ENCODE peak calls at places on chromosome 21, in seven cellular contexts. J is breast epithelium, Y is lower leg skin, Z is body of pancreas, Q is heart left ventricle, G is Peyer's patch, P is GM12891. H is an unnamed sample.

GRCh38 chr21:36846624-36847023 is 119.8 kb downstream of the HLCS start:
- DNase-seq in J (no peak), P (no peak), Z (no peak), G (no peak), Y (no peak), Q (no peak), H (no peak)

GRCh38 chr21:26049803-26050202 is 120.8 kb downstream of the APP start:
- DNase-seq in J (no peak), P (no peak), G (no peak), Q (no peak), Z (no peak), Y (no peak), H (no peak)

GRCh38 chr21:40793057-40793456 is 53.9 kb downstream of the DSCAM start:
- DNase-seq in G (no peak), P (no peak), J (no peak), Y (no peak), Z (no peak), Q (no peak), H (no peak)

GRCh38 chr21:39542736-39543135 is 70.0 kb upstream of the B3GALT5 start:
- DNase-seq in Z (no peak), Q (no peak), J (no peak), G (no peak), Y (no peak), P (no peak), H (no peak)

GRCh38 chr21:39097981-39098380 is 85.3 kb downstream of the PSMG1 start:
- DNase-seq in Z (no peak), Y (no peak), G (no peak), Q (peak), P (no peak), J (no peak), H (no peak)

GRCh38 chr21:15219866-15220265 is 155.1 kb upstream of the NRIP1 start:
- DNase-seq in Z (no peak), Q (no peak), Y (no peak), J (no peak), G (no peak), P (no peak), H (no peak)

GRCh38 chr21:25107708-25108107 is 499.6 kb downstream of the MRPL39 start:
- DNase-seq in Y (no peak), J (no peak), P (no peak), Z (no peak), G (no peak), Q (no peak), H (no peak)

GRCh38 chr21:18244721-18245486 is at the start of gene CHODL:
- DNase-seq in Q (peak), P (no peak), J (no peak), G (no peak), Y (no peak), Z (no peak), H (no peak)

GRCh38 chr21:21624674-21625073 is 626.5 kb downstream of the NCAM2 start:
- DNase-seq in P (no peak), J (no peak), G (no peak), Y (no peak), Z (no peak), Q (no peak), H (no peak)

GRCh38 chr21:36706951-36707762 is 8.2 kb downstream of the SIM2 start:
- DNase-seq in G (peak), Z (no peak), J (no peak), Q (no peak), P (no peak), Y (no peak), H (no peak)

GRCh38 chr21:45335151-45335760 is 47.6 kb upstream of the POFUT2 start:
- DNase-seq in Z (no peak), Q (no peak), G (no peak), P (no peak), J (no peak), Y (no peak), H (no peak)

GRCh38 chr21:33332143-33332542 is 7.4 kb downstream of the IFNAR1 start:
- DNase-seq in P (no peak), Y (no peak), Q (no peak), Z (no peak), J (no peak), G (no peak), H (peak)
- TF ChIP-seq POLR2A in P (no peak), Y (no peak), Q (no peak), Z (no peak), J (no peak), G (no peak), H (no peak)

DNA sequence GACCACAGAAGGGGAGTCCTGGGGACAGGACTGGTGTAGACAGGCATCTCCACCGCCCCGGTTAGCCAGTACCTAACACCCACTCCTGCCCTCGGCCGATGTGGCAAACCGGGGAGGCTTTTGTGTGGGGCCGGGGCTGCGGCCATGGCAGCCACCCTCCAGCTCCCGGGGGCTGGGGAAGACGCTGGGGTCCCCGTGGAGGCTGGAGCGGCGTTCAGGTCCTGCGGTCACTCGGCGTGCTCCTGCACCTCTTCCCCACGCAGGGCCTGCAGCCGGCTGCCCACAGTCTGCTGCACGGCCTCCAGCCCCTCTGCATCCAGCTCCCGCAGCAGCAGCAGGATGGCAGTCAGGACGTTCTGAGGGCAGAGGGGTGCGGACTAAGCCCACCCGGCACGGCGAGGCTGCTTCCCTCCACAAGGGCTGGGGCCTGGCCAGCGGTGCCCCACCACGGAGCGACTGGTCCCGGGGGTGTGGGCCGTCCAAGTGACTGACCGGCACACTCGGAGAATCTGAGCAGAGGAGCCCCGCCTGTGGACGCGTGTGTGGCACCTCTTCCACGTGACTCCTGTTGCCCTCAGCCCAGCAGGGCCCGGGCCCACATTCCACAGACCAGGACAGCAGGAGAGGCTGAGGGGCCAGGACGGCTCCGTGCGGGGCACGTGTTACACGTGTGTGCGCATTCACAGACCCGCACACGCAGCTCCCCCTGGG is 9.1 kb downstream of the CFAP410 start:
- DNase-seq in Y (no peak), J (no peak), G (no peak), P (no peak), Z (no peak), Q (no peak), H (no peak)
- TF ChIP-seq POLR2A in Y (no peak), J (no peak), G (no peak), P (peak), Z (no peak), Q (no peak), H (no peak)

GRCh38 chr21:34614693-34615486 is at the start of gene RCAN1:
- DNase-seq in G (peak), P (peak), Q (peak), J (peak), Z (peak), Y (peak), H (peak)
- TF ChIP-seq POLR2A in G (peak), P (no peak), Q (no peak), J (no peak), Z (no peak), Y (no peak), H (peak)

GRCh38 chr21:16532841-16533240 is 803.1 kb downstream of the USP25 start:
- DNase-seq in Z (no peak), J (no peak), Q (no peak), G (no peak), P (no peak), Y (no peak), H (peak)

GRCh38 chr21:16533692-16534407 is 804.1 kb downstream of the USP25 start:
- DNase-seq in Q (no peak), J (no peak), Y (no peak), G (no peak), P (no peak), Z (no peak), H (no peak)

GRCh38 chr21:16536661-16537359 is 807.0 kb downstream of the USP25 start:
- DNase-seq in Y (no peak), P (no peak), Q (no peak), G (no peak), Z (no peak), J (no peak), H (no peak)

GRCh38 chr21:16535100-16535418 is 805.3 kb downstream of the USP25 start:
- DNase-seq in G (peak), Z (peak), Q (peak), P (no peak), J (peak), Y (peak), H (peak)

GRCh38 chr21:16534408-16535099 is 804.8 kb downstream of the USP25 start:
- DNase-seq in Q (peak), Y (peak), Z (peak), J (peak), G (peak), P (no peak), H (peak)
- TF ChIP-seq POLR2A in Q (no peak), Y (no peak), Z (no peak), J (no peak), G (no peak), P (no peak), H (no peak)

GRCh38 chr21:31873696-31874599 is 1.1 kb downstream of the HUNK start:
- DNase-seq in P (peak), Y (no peak), Z (peak), G (peak), Q (peak), J (no peak), H (peak)

GRCh38 chr21:31872072-31872451 is 758 bp upstream of the HUNK start:
- DNase-seq in G (no peak), Z (no peak), J (no peak), Q (no peak), Y (no peak), P (no peak), H (no peak)

GRCh38 chr21:31873275-31873695 is 465 bp downstream of the HUNK start:
- DNase-seq in J (no peak), Z (no peak), Y (no peak), Q (no peak), P (no peak), G (peak), H (no peak)

GRCh38 chr21:31874817-31875216 is 2.0 kb downstream of the HUNK start:
- DNase-seq in P (no peak), Z (peak), Y (no peak), G (no peak), J (no peak), Q (no peak), H (no peak)

DNA sequence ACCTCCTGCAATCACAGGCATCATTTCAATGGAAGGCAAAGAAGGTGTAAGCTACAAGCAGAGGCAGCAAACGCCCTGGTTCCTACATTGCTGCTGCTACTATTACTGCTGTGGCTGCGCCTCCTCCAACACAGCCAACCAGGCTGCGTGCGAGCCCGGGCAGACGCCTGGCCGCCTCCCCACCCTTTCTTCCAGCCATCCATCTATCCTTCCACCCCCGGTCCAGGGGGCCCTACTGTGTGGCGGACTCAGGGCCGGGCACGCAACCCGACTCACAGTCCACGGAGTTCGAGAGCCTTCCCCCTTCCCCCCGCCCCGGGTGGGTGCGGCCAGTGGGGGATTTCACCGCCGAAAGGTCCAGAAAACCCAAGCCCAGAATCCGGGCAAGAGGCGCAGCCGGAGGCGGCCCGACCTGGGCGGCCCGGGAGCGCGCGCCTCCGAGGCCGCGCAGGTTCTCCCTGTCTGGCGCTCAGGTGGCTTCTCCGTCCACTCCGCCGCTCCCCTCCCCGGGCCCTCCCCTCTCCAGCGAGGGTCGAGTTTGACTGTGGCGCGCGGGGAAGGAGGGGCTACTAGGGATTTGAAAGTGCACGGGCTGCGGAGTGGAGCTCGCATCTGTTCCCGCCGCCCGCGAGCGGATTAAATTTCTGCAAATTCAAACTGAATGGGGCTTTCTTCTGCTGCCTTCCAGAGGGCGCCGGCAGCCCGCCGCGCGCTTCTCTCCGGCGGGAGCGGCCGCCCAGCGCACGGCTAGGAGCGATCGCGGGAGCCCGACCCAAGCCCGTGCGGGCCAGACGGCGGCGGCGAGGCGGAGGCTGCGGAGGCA is at the start of gene HUNK:
- DNase-seq in Q (no peak), P (peak), Y (no peak), J (no peak), Z (peak), G (peak), H (peak)
- TF ChIP-seq POLR2A in Q (no peak), P (no peak), Y (no peak), J (no peak), Z (peak), G (no peak), H (no peak)

GRCh38 chr21:41953831-41954653 is at the start of gene C2CD2:
- DNase-seq in Y (no peak), G (peak), P (peak), Z (peak), Q (peak), J (no peak), H (peak)
- TF ChIP-seq POLR2A in Y (no peak), G (peak), P (no peak), Z (no peak), Q (no peak), J (no peak), H (no peak)

GRCh38 chr21:43814215-43815106 is 25.1 kb downstream of the RRP1 start:
- DNase-seq in Z (peak), P (no peak), Y (no peak), J (no peak), G (no peak), Q (no peak), H (no peak)

GRCh38 chr21:43815107-43815742 is 25.8 kb downstream of the RRP1 start:
- DNase-seq in J (no peak), P (no peak), Q (no peak), Y (no peak), Z (no peak), G (no peak), H (peak)

GRCh38 chr21:43812139-43812821 is 22.9 kb downstream of the RRP1 start:
- DNase-seq in J (no peak), Q (no peak), Y (peak), Z (no peak), G (no peak), P (no peak), H (no peak)

GRCh38 chr21:43811262-43812105 is 22.1 kb downstream of the RRP1 start:
- DNase-seq in J (no peak), Y (no peak), P (no peak), G (no peak), Q (no peak), Z (no peak), H (no peak)

DNA sequence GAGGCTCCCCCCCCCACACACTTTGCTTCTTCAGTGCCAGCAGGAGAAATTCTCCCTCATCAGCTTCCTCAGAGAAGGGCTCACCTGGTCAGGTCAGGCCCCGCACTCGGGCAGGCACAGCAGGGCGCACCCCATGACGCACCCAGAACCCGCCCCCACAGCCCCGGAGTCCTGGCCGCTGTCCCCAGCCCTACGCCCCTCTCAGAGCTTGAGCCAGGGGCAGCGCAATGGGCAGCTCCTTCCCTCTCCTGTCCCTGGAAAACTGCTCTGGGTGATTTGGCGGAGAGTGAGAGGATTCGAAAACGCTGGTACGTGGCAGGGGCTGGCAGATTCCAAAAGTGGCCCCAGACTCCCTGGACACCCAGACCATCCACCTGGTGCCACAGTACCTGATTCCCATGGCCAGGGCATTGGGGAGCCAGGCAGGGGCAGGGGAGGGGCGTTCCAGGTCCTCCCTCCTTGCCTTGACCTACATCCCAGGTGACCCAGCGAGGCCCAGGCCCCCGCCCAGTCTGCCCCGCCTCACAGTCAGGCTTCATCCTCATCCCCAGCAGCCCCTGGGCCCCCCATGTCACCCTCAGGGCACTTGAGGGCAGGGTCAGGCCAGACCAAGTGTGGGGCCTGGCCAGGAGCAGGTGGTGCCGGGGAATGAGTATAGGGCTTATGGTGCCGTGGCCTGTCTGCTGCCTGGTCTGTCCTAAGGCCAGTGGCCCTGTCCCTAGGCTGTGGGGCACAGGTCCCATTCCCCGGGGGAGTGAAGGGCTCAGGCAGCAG is 23.8 kb downstream of the RRP1 start:
- DNase-seq in J (no peak), Y (no peak), Z (no peak), G (no peak), Q (no peak), P (no peak), H (no peak)
- TF ChIP-seq POLR2A in J (no peak), Y (no peak), Z (no peak), G (no peak), Q (no peak), P (no peak), H (no peak)

H was measured in erythroblast.